ENCODE peak calls at places on chromosomes 1 and 21, in seven cellular contexts. Q, E, D, N, B, Z and U are unnamed samples.

GRCh38 chr1:56550132-56550531 is 29.2 kb downstream of the PLPP3 start:
- DNase-seq in Q (no peak), E (no peak), D (no peak), N (no peak), B (no peak), Z (no peak), U (no peak)

GRCh38 chr1:100622037-100622436 is 84.1 kb downstream of the GPR88 start:
- DNase-seq in Q (no peak), E (no peak), D (no peak), N (peak), B (peak), Z (no peak), U (no peak)

GRCh38 chr1:236021424-236022135 is 43.3 kb downstream of the NID1 start:
- DNase-seq in Q (no peak), E (peak), D (no peak), N (peak), B (no peak), Z (no peak), U (no peak)

GRCh38 chr1:29832471-29832870 is 596.1 kb downstream of the PTPRU start:
- DNase-seq in Q (no peak), E (no peak), D (no peak), N (no peak), B (no peak), Z (peak), U (peak)

GRCh38 chr1:116911166-116911553 is 1.4 kb downstream of the PTGFRN start:
- DNase-seq in Q (no peak), E (peak), D (no peak), N (peak), B (no peak), Z (no peak), U (no peak)

GRCh38 chr1:212589434-212589833 is 19.1 kb upstream of the ATF3 start:
- DNase-seq in Q (no peak), E (no peak), D (no peak), N (no peak), B (no peak), Z (no peak), U (no peak)

GRCh38 chr21:41859297-41859980 is 19.7 kb downstream of the PRDM15 start:
- DNase-seq in Q (no peak), E (no peak), D (no peak), N (no peak), B (no peak), Z (no peak), U (no peak)

GRCh38 chr1:54327386-54328116 is 78.6 kb downstream of the SSBP3 start:
- DNase-seq in Q (no peak), E (no peak), D (no peak), N (no peak), B (no peak), Z (no peak), U (no peak)

GRCh38 chr1:84488107-84488506 is 9.0 kb downstream of the RPF1 start:
- DNase-seq in Q (no peak), E (no peak), D (no peak), N (no peak), B (no peak), Z (no peak), U (no peak)

GRCh38 chr1:159161001-159161718 is 10.3 kb upstream of the CADM3 start:
- DNase-seq in Q (peak), E (peak), D (peak), N (peak), B (peak), Z (peak), U (peak)

GRCh38 chr1:31605908-31606427 is 11.5 kb upstream of the HCRTR1 start:
- DNase-seq in Q (no peak), E (no peak), D (no peak), N (no peak), B (no peak), Z (peak), U (no peak)

GRCh38 chr1:172893146-172893841 is 157.4 kb downstream of the TNFSF18 start:
- DNase-seq in Q (peak), E (no peak), D (no peak), N (peak), B (no peak), Z (no peak), U (no peak)

GRCh38 chr1:243433737-243434370 is 178.0 kb downstream of the SDCCAG8 start:
- DNase-seq in Q (no peak), E (no peak), D (no peak), N (no peak), B (no peak), Z (no peak), U (no peak)

GRCh38 chr1:93447481-93448291 is at the start of gene FNBP1L:
- DNase-seq in Q (peak), E (peak), D (peak), N (peak), B (peak), Z (peak), U (peak)
- TF ChIP-seq POLR2A in Q (peak), E (no peak), D (peak), N (peak), B (peak), Z (peak), U (no peak)

GRCh38 chr1:21827141-21827679 is 15.1 kb downstream of the LDLRAD2 start:
- DNase-seq in Q (no peak), E (no peak), D (no peak), N (no peak), B (no peak), Z (no peak), U (no peak)

GRCh38 chr1:21830792-21831453 is 18.9 kb downstream of the LDLRAD2 start:
- DNase-seq in Q (peak), E (no peak), D (no peak), N (no peak), B (no peak), Z (no peak), U (no peak)

GRCh38 chr1:21828506-21829210 is 16.6 kb downstream of the LDLRAD2 start:
- DNase-seq in Q (peak), E (no peak), D (no peak), N (no peak), B (no peak), Z (no peak), U (no peak)

GRCh38 chr1:21828075-21828474 is 16.0 kb downstream of the LDLRAD2 start:
- DNase-seq in Q (peak), E (no peak), D (no peak), N (no peak), B (no peak), Z (no peak), U (no peak)

DNA sequence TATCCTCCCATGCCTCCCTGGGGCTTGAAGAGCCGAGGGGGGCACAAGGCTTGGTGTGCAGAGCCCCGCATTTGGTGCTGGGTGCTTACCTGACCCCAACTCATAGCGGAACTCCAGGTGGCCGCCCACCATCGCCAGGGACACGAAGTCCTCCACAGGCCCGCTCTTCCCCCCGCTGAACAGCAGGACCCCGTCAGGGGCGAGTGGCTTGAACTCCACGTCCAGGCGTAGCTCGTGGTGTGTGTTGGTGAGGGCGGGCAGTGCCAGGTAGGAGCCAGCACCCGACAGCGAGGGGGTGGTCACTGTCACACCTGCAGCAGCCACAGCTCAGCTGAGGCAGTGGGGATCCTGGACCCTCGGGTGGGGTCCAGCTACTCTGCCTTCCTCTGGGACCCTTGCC is 17.2 kb downstream of the LDLRAD2 start:
- DNase-seq in Q (peak), E (no peak), D (no peak), N (no peak), B (no peak), Z (no peak), U (no peak)
- TF ChIP-seq POLR2A in Q (no peak), E (no peak), D (no peak), N (no peak), B (no peak), Z (no peak), U (no peak)

GRCh38 chr1:109631513-109632260 is 12.1 kb downstream of the AMPD2 start:
- DNase-seq in Q (no peak), E (no peak), D (peak), N (no peak), B (no peak), Z (no peak), U (peak)
- TF ChIP-seq POLR2A in Q (no peak), E (no peak), D (no peak), N (no peak), B (no peak), Z (no peak), U (no peak)

DNA sequence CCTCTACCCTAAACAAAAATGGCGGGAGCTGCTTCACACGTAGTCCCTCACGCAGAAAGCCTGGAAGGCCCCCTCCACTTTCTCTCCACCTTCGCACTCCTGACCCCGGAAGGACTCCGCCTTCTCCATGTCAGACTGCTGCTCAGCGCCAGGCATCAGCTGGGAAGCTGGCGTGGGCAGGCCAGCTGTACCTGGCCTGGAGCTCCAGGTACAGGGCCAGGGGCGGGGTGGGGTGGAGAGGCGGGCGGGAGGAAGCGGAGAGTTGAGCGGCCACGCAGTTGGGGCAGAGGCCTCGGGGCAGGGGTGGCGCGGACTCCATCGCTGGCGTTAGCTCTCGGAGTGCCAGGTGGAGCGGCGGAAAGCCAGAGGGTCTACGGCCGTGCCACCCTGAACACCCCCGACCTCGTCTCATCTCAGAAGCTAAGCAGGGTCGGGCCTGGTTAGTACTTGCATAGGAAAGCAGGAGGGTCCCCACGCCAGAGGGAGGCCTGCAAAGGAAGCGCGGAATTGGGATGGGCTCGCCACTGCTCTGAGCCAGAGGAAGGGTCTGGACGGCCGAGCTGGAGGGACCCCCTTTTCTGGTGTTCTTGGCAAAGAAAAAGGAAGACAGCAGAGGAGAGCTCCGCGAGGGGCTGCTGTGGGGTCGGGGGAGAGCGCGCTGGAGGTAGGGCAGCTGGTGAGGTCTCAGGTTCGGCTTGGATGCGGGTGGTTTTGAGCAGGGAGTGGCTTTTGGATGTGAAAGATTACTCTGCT is at the start of gene MIGA1:
- DNase-seq in Q (peak), E (peak), D (peak), N (peak), B (peak), Z (peak), U (peak)
- TF ChIP-seq POLR2A in Q (no peak), E (no peak), D (peak), N (no peak), B (peak), Z (peak), U (no peak)

GRCh38 chr1:203557958-203558760 is 64.2 kb downstream of the OPTC start:
- DNase-seq in Q (no peak), E (peak), D (no peak), N (peak), B (peak), Z (peak), U (peak)
- TF ChIP-seq POLR2A in Q (no peak), E (no peak), D (no peak), N (no peak), B (no peak), Z (no peak), U (no peak)

DNA sequence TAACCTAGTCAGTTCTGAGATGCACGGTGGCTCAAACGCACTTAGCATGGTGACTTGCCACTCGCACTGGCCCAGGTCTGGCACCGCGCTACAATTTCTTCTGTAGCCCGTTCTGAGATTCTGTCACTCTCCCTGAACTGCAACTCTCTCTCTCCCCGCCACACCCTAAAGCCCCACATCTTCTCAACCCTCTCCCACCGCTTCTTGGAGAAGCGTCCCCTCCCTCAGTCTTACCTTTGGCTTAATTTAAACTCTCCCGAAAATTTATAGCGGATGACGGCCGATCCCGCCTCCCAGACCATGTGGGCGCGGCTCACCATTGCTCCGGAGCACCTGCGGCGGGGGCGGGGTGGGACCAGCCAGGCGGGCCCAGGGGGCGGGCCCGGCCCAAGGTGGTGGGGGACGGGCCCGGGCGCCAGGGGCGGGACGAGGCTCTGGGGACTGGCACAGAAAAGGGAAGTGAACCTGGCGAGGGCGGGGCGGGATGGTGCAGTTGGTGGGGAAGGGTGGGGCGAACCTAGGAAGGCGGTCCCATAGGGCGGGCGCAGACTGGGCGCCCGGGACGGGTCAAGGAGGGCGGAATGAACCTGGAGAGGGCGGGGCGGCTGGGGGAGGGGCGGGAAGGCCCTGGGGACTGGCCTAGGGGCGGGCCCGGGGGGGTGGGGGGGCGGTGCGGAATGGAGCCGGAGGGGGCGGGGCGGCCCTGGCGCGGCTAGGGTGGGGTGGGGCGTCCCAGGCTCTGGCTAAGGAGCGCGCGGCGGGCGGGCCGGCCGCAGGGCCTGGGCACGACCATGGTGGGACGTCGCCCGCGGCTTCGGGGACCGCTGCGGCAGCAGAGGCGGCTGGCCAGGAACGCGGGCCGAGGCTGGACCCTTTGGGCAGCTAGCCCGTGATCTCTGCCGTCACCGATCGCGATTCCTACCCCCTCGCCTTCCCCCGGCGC is at the start of gene MAP3K21:
- DNase-seq in Q (peak), E (peak), D (peak), N (peak), B (peak), Z (peak), U (peak)
- TF ChIP-seq POLR2A in Q (no peak), E (no peak), D (peak), N (peak), B (peak), Z (peak), U (no peak)